ENCODE peak calls at places on chromosomes 1 and 21, in four cellular contexts. E, C, P and I are unnamed samples.

GRCh38 chr1:218164111-218164929 is 120.8 kb upstream of the RRP15 start:
- DNase-seq in E (peak), C (no peak), P (no peak), I (peak)

GRCh38 chr1:6476483-6476882 is 10.5 kb upstream of the TNFRSF25 start:
- DNase-seq in E (no peak), C (no peak), P (no peak), I (no peak)

GRCh38 chr1:20723159-20723536 is 5.3 kb upstream of the KIF17 start:
- DNase-seq in E (no peak), C (no peak), P (no peak), I (no peak)

GRCh38 chr1:239675735-239676134 is 289.4 kb downstream of the CHRM3 start:
- DNase-seq in E (no peak), C (no peak), P (no peak), I (no peak)

GRCh38 chr1:4305526-4306301 is 348.7 kb upstream of the AJAP1 start:
- DNase-seq in E (no peak), C (no peak), P (no peak), I (no peak)

GRCh38 chr1:219917851-219918466 is 10.4 kb downstream of the SLC30A10 start:
- DNase-seq in E (peak), C (no peak), P (no peak), I (no peak)

GRCh38 chr21:17925900-17926299 is 106.7 kb upstream of the C21orf91 start:
- DNase-seq in E (no peak), C (peak), P (peak), I (no peak)

GRCh38 chr1:113018911-113019310 is 54.1 kb upstream of the LRIG2 start:
- DNase-seq in E (no peak), C (no peak), P (no peak), I (no peak)

GRCh38 chr1:198937231-198938031 is 298.6 kb downstream of the PTPRC start:
- DNase-seq in E (peak), C (peak), P (peak), I (no peak)

GRCh38 chr1:115706774-115707425 is 61.6 kb downstream of the CASQ2 start:
- DNase-seq in E (no peak), C (peak), P (no peak), I (no peak)

GRCh38 chr1:66244429-66244828 is 289.5 kb upstream of the SGIP1 start:
- DNase-seq in E (no peak), C (no peak), P (no peak), I (no peak)

GRCh38 chr1:245953876-245954660 is 553.0 kb downstream of the SMYD3 start:
- DNase-seq in E (no peak), C (no peak), P (no peak), I (no peak)

GRCh38 chr21:40732243-40732642 is 114.7 kb downstream of the DSCAM start:
- DNase-seq in E (no peak), C (no peak), P (no peak), I (no peak)

GRCh38 chr1:118958937-118959631 is 29.1 kb downstream of the TBX15 start:
- DNase-seq in E (no peak), C (no peak), P (no peak), I (no peak)

GRCh38 chr1:183328371-183328770 is 89.8 kb downstream of the NMNAT2 start:
- DNase-seq in E (no peak), C (no peak), P (no peak), I (no peak)

GRCh38 chr1:160578175-160578693 is 1.1 kb downstream of the CD84 start:
- DNase-seq in E (no peak), C (no peak), P (no peak), I (no peak)

GRCh38 chr1:61337981-61338848 is 255.9 kb downstream of the NFIA start:
- DNase-seq in E (peak), C (peak), P (peak), I (peak)

GRCh38 chr1:23980725-23981063 is 567 bp upstream of the SRSF10 start:
- DNase-seq in E (no peak), C (no peak), P (no peak), I (no peak)

GRCh38 chr1:36730599-36730998 is 247.9 kb upstream of the CSF3R start:
- DNase-seq in E (no peak), C (no peak), P (no peak), I (no peak)

GRCh38 chr1:201675143-201675542 is 136.2 kb downstream of the NAV1 start:
- DNase-seq in E (no peak), C (no peak), P (no peak), I (peak)

GRCh38 chr1:62107923-62108322 is 86.7 kb upstream of the L1TD1 start:
- DNase-seq in E (no peak), C (no peak), P (no peak), I (no peak)

GRCh38 chr1:203206116-203206687 is 19.7 kb upstream of the CHI3L1 start:
- DNase-seq in E (no peak), C (no peak), P (no peak), I (no peak)

GRCh38 chr1:196070940-196071339 is 537.3 kb downstream of the KCNT2 start:
- DNase-seq in E (no peak), C (no peak), P (no peak), I (no peak)

GRCh38 chr1:20551161-20551560 is 1.2 kb upstream of the FAM43B start:
- DNase-seq in E (no peak), C (no peak), P (no peak), I (no peak)

GRCh38 chr21:32309906-32310460 is 11.3 kb downstream of the MRAP start:
- DNase-seq in E (no peak), C (no peak), P (no peak), I (no peak)

GRCh38 chr1:231415018-231415583 is 7.0 kb downstream of the EGLN1 start:
- DNase-seq in E (no peak), C (no peak), P (no peak), I (no peak)

GRCh38 chr1:220528679-220529529 is 968 bp downstream of the MARK1 start:
- DNase-seq in E (no peak), C (no peak), P (no peak), I (no peak)

GRCh38 chr1:214349008-214349407 is 68.0 kb downstream of the SMYD2 start:
- DNase-seq in E (no peak), C (no peak), P (no peak), I (no peak)

GRCh38 chr1:29569971-29570634 is 333.8 kb downstream of the PTPRU start:
- DNase-seq in E (peak), C (no peak), P (no peak), I (no peak)

GRCh38 chr1:113031060-113031933 is 41.7 kb upstream of the LRIG2 start:
- DNase-seq in E (no peak), C (peak), P (no peak), I (no peak)

GRCh38 chr1:27135920-27136551 is 18.9 kb downstream of the SLC9A1 start:
- DNase-seq in E (no peak), C (no peak), P (no peak), I (no peak)

GRCh38 chr21:30337644-30338170 is at the start of gene KRTAP27-1:
- DNase-seq in E (no peak), C (no peak), P (no peak), I (no peak)

GRCh38 chr1:241130881-241131280 is 226.1 kb downstream of the RGS7 start:
- DNase-seq in E (no peak), C (no peak), P (no peak), I (no peak)

GRCh38 chr1:8259498-8260290 is 58.2 kb upstream of the SLC45A1 start:
- DNase-seq in E (no peak), C (peak), P (no peak), I (peak)

GRCh38 chr21:42459583-42460215 is 36.3 kb downstream of the RSPH1 start:
- DNase-seq in E (no peak), C (no peak), P (no peak), I (no peak)